ENCODE peak calls at places on chromosomes 3 and 15, in eight cellular contexts. Y, E, T, C, B, X, U and J are unnamed samples.

GRCh38 chr3:59235221-59236012 is 185.6 kb upstream of the CFAP20DC start:
- DNase-seq in Y (peak; percentile 70), U (peak; percentile 50), X (no peak), T (no peak), E (no peak), C (no peak), B (peak; percentile 57), J (no peak)

GRCh38 chr3:187955076-187955952 is 198.6 kb upstream of the LPP start:
- DNase-seq in X (no peak), C (no peak), U (no peak), T (no peak), B (no peak), E (no peak), Y (no peak), J (peak; percentile 94)

GRCh38 chr3:100634493-100635272 is 25.3 kb downstream of the ADGRG7 start:
- DNase-seq in B (peak; percentile 74), C (no peak), T (peak; percentile 31), Y (peak; percentile 6), E (no peak), U (peak; percentile 33), X (no peak), J (no peak)

GRCh38 chr3:142209655-142210054 is 15.7 kb downstream of the GK5 start:
- DNase-seq in Y (no peak), C (no peak), B (no peak), X (no peak), T (no peak), E (no peak), U (no peak), J (peak; percentile 51)

GRCh38 chr3:30443756-30444673 is 162.4 kb upstream of the TGFBR2 start:
- DNase-seq in B (no peak), T (no peak), X (no peak), Y (no peak), C (no peak), E (no peak), U (no peak), J (no peak)

GRCh38 chr3:29679967-29680366 is 399.1 kb downstream of the RBMS3 start:
- DNase-seq in Y (no peak), B (no peak), T (no peak), U (no peak), X (no peak), E (no peak), C (no peak), J (no peak)

GRCh38 chr3:39541917-39542329 is 74.4 kb downstream of the MOBP start:
- DNase-seq in U (no peak), B (no peak), E (no peak), T (no peak), Y (no peak), X (no peak), C (no peak), J (peak; percentile 15)

GRCh38 chr3:12750223-12750622 is 8.8 kb downstream of the TMEM40 start:
- DNase-seq in Y (no peak), B (no peak), C (no peak), T (no peak), E (no peak), U (no peak), X (no peak), J (peak; percentile 50)

GRCh38 chr3:171348121-171348520 is 112.1 kb downstream of the TNIK start:
- DNase-seq in C (no peak), X (no peak), T (no peak), Y (no peak), B (no peak), U (no peak), E (no peak), J (no peak)

GRCh38 chr15:90550919-90551318 is 21.2 kb downstream of the CRTC3 start:
- DNase-seq in T (no peak), U (no peak), B (no peak), Y (no peak), E (no peak), C (no peak), X (no peak), J (no peak)